ENCODE peak calls at places on chromosomes 5 and 9, in eight cellular contexts. H, E, J, Y, V, Z, Q and N are unnamed samples.

GRCh38 chr5:6540111-6540830 is 91.6 kb downstream of the UBE2QL1 start:
- DNase-seq in V (no peak), J (no peak), Q (no peak), H (no peak), E (no peak), Z (no peak), Y (no peak), N (no peak)

GRCh38 chr5:27906911-27907590 is 868.7 kb upstream of the CDH9 start:
- DNase-seq in J (no peak), Z (peak), V (no peak), Q (no peak), E (no peak), H (peak), Y (no peak), N (peak)

GRCh38 chr9:11794984-11795383 is 898.2 kb upstream of the TYRP1 start:
- DNase-seq in J (no peak), V (no peak), Z (no peak), Q (no peak), E (no peak), H (no peak), Y (no peak), N (no peak)

GRCh38 chr9:128085852-128086409 is 17.9 kb downstream of the SLC25A25 start:
- DNase-seq in H (no peak), V (no peak), Z (no peak), E (no peak), Y (no peak), J (no peak), Q (no peak), N (no peak)

GRCh38 chr5:170114271-170114670 is 8.6 kb downstream of the FOXI1 start:
- DNase-seq in Y (no peak), V (no peak), H (no peak), E (no peak), Z (no peak), J (no peak), Q (no peak), N (no peak)

GRCh38 chr5:59007460-59008063 is 424.7 kb downstream of the RAB3C start:
- DNase-seq in Q (no peak), E (no peak), J (peak), Z (peak), Y (no peak), V (peak), H (no peak), N (no peak)

GRCh38 chr9:128688501-128689292 is at the start of gene SET:
- DNase-seq in Z (peak), H (peak), Q (peak), Y (peak), E (no peak), V (peak), J (peak), N (no peak)

GRCh38 chr5:128002420-128002819 is 81.1 kb upstream of the SLC12A2 start:
- DNase-seq in Q (no peak), E (no peak), Y (no peak), V (no peak), H (peak), J (no peak), Z (peak), N (peak)

GRCh38 chr5:125117556-125117955 is 371.1 kb upstream of the ZNF608 start:
- DNase-seq in Q (no peak), Z (peak), H (no peak), Y (no peak), V (no peak), J (no peak), E (no peak), N (no peak)

GRCh38 chr9:19470981-19471650 is 62.3 kb downstream of the ACER2 start:
- DNase-seq in J (no peak), E (no peak), Z (no peak), V (no peak), H (no peak), Y (no peak), Q (no peak), N (no peak)

GRCh38 chr5:2006193-2006970 is 123.7 kb upstream of the IRX4 start:
- DNase-seq in J (no peak), Q (no peak), V (no peak), E (no peak), Z (no peak), H (no peak), Y (no peak), N (no peak)

GRCh38 chr5:127561254-127561653 is 43.8 kb downstream of the PRRC1 start:
- DNase-seq in V (no peak), Q (no peak), J (no peak), E (no peak), Z (peak), H (peak), Y (no peak), N (no peak)

GRCh38 chr5:1235379-1235778 is 10.2 kb downstream of the SLC6A18 start:
- DNase-seq in Q (no peak), E (no peak), Y (no peak), Z (no peak), H (no peak), V (peak), J (no peak), N (no peak)

GRCh38 chr5:115661156-115661555 is 35.3 kb upstream of the TMED7 start:
- DNase-seq in J (no peak), Y (no peak), V (no peak), E (no peak), Z (peak), H (no peak), Q (no peak), N (no peak)

GRCh38 chr9:68683433-68683832 is 21.6 kb upstream of the PIP5K1B start:
- DNase-seq in E (no peak), Q (no peak), H (no peak), Z (no peak), V (no peak), Y (no peak), J (no peak), N (no peak)

GRCh38 chr5:99187611-99188010 is 258.8 kb upstream of the CHD1 start:
- DNase-seq in H (no peak), E (no peak), Z (peak), Q (no peak), V (no peak), J (no peak), Y (no peak), N (no peak)

GRCh38 chr9:83043583-83043982 is 19.4 kb downstream of the RASEF start:
- DNase-seq in V (no peak), H (no peak), J (no peak), Y (no peak), Z (peak), Q (no peak), E (no peak), N (no peak)

GRCh38 chr5:61840354-61840753 is 465.7 kb upstream of the KIF2A start:
- DNase-seq in Y (no peak), Z (peak), H (no peak), Q (no peak), E (no peak), J (no peak), V (no peak), N (no peak)

GRCh38 chr5:133779828-133780475 is 167.6 kb upstream of the FSTL4 start:
- DNase-seq in H (no peak), Y (peak), E (no peak), J (no peak), V (peak), Q (no peak), Z (no peak), N (no peak)

GRCh38 chr5:154603011-154603410 is 125.0 kb upstream of the HAND1 start:
- DNase-seq in Q (no peak), E (no peak), Z (no peak), V (no peak), H (no peak), Y (no peak), J (no peak), N (no peak)

GRCh38 chr9:117926031-117926655 is 221.9 kb downstream of the TLR4 start:
- DNase-seq in V (no peak), E (no peak), Z (peak), Y (no peak), J (no peak), H (no peak), Q (no peak), N (no peak)

GRCh38 chr5:106880656-106881055 is 790.1 kb downstream of the EFNA5 start:
- DNase-seq in E (no peak), Y (no peak), J (peak), Q (no peak), Z (no peak), V (no peak), H (peak), N (peak)

GRCh38 chr9:11962327-11962726 is 730.9 kb upstream of the TYRP1 start:
- DNase-seq in Y (no peak), E (no peak), Q (no peak), Z (no peak), J (no peak), V (no peak), H (no peak), N (no peak)

GRCh38 chr5:9850456-9850855 is 220.3 kb upstream of the TAS2R1 start:
- DNase-seq in H (no peak), Y (no peak), Q (no peak), V (no peak), E (no peak), J (no peak), Z (no peak), N (no peak)

GRCh38 chr5:127875235-127876021 is 172.2 kb downstream of the CCDC192 start:
- DNase-seq in Y (peak), Q (peak), H (peak), E (no peak), V (peak), Z (peak), J (peak), N (no peak)

GRCh38 chr5:117041926-117042595 is 467.4 kb upstream of the SEMA6A start:
- DNase-seq in E (peak), V (no peak), Z (no peak), J (no peak), Y (no peak), H (no peak), Q (no peak), N (no peak)

GRCh38 chr5:160284271-160284670 is 28.1 kb downstream of the CCNJL start:
- DNase-seq in E (no peak), Z (no peak), H (no peak), Q (no peak), V (no peak), Y (no peak), J (no peak), N (no peak)

GRCh38 chr9:9950813-9951212 is 662.0 kb downstream of the PTPRD start:
- DNase-seq in E (no peak), Y (no peak), J (no peak), Z (peak), H (no peak), V (no peak), Q (no peak), N (no peak)

GRCh38 chr5:179233909-179234562 is 111.2 kb downstream of the ADAMTS2 start:
- DNase-seq in V (no peak), E (no peak), J (no peak), Z (no peak), H (no peak), Y (peak), Q (no peak), N (no peak)

GRCh38 chr5:19902316-19902934 is 85.6 kb downstream of the CDH18 start:
- DNase-seq in J (no peak), V (no peak), Y (peak), Q (no peak), H (peak), Z (peak), E (no peak), N (no peak)

GRCh38 chr5:139848508-139849100 is 53.0 kb downstream of the PSD2 start:
- DNase-seq in Q (no peak), J (no peak), Z (no peak), Y (peak), V (no peak), E (no peak), H (no peak), N (no peak)

GRCh38 chr9:133955821-133956411 is 36.2 kb downstream of the VAV2 start:
- DNase-seq in J (no peak), Q (no peak), Y (peak), V (peak), Z (peak), H (no peak), E (no peak), N (no peak)

GRCh38 chr9:84111726-84112125 is 131.1 kb downstream of the RMI1 start:
- DNase-seq in V (no peak), Y (no peak), Z (peak), Q (no peak), H (peak), E (no peak), J (no peak), N (no peak)

GRCh38 chr5:171710451-171711024 is 75.1 kb upstream of the SMIM23 start:
- DNase-seq in H (no peak), Q (no peak), E (no peak), Y (peak), J (no peak), V (no peak), Z (no peak), N (no peak)

GRCh38 chr9:99357575-99357974 is 135.5 kb downstream of the SEC61B start:
- DNase-seq in H (no peak), V (no peak), Y (no peak), Q (no peak), Z (no peak), J (no peak), E (no peak), N (no peak)

GRCh38 chr5:37721447-37721871 is 118.4 kb downstream of the GDNF start:
- DNase-seq in E (no peak), Z (peak), J (no peak), V (no peak), H (no peak), Y (no peak), Q (no peak), N (no peak)

GRCh38 chr9:130433168-130433946 is 11.4 kb upstream of the ASS1 start:
- DNase-seq in Q (no peak), H (peak), E (no peak), Z (peak), V (no peak), Y (peak), J (no peak), N (no peak)

GRCh38 chr5:139734517-139734916 is 61.1 kb upstream of the PSD2 start:
- DNase-seq in E (no peak), Z (no peak), V (no peak), H (no peak), Y (no peak), J (no peak), Q (no peak), N (no peak)

GRCh38 chr9:93345630-93346239 is 105.8 kb upstream of the FAM120A start:
- DNase-seq in Z (no peak), Y (no peak), E (no peak), Q (no peak), J (no peak), V (peak), H (no peak), N (no peak)

GRCh38 chr9:106072421-106072820 is 378.1 kb downstream of the TMEM38B start:
- DNase-seq in J (no peak), Z (peak), Q (no peak), H (no peak), V (no peak), Y (no peak), E (no peak), N (no peak)
- H3K9ac ChIP-seq in J (no peak), Z (no peak), Q (no peak), H (no peak), V (no peak), Y (no peak), E (no peak), N (no peak)

DNA sequence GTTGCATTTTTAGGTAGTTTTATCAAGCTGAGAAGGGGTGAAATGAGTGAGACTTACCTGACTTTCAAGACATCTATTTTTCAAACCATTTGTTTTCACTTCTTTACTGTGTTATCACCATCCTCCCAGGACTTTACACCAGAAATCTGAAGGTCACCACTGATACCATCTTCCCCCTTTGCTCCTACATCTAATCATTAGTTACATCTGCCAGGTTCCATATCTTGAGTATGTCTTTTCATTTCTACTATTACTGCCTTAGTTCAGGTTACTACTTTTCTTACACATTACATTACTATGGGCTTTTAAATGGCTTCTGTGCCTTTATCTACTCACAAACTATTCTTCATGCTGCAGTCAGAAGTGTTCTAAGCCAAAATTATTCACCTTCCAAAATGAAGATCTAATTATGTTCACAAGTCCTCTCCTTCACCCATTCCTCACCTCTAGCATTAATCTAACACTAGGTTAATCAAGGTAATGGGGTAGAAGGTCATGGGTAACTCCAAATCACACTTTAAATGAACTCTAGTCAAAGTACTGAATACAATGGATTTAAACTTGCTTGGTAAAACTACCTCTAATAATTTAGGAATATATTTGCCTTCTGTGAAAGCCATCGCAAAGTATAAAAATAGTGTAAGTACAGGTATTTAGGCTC is 2.1 kb upstream of the HSDL2 start:
- DNase-seq in Q (no peak), Z (no peak), Y (no peak), J (no peak), H (no peak), V (no peak), E (no peak), N (no peak)
- H3K9ac ChIP-seq in Q (no peak), Z (no peak), Y (no peak), J (peak), H (no peak), V (no peak), E (peak), N (no peak)

GRCh38 chr9:35517552-35518211 is 27.8 kb downstream of the RUSC2 start:
- DNase-seq in Z (no peak), H (no peak), Y (no peak), V (no peak), J (no peak), Q (no peak), E (no peak), N (no peak)

GRCh38 chr9:35517136-35517535 is 27.2 kb downstream of the RUSC2 start:
- DNase-seq in Z (peak), V (no peak), Y (no peak), Q (no peak), J (no peak), H (peak), E (no peak), N (no peak)

GRCh38 chr9:35518212-35518917 is 28.5 kb downstream of the RUSC2 start:
- DNase-seq in Z (peak), Q (no peak), J (peak), H (peak), Y (peak), E (no peak), V (no peak), N (peak)

GRCh38 chr9:35515766-35516165 is 25.9 kb downstream of the RUSC2 start:
- DNase-seq in Y (no peak), H (no peak), Q (no peak), J (no peak), E (no peak), V (no peak), Z (peak), N (no peak)

DNA sequence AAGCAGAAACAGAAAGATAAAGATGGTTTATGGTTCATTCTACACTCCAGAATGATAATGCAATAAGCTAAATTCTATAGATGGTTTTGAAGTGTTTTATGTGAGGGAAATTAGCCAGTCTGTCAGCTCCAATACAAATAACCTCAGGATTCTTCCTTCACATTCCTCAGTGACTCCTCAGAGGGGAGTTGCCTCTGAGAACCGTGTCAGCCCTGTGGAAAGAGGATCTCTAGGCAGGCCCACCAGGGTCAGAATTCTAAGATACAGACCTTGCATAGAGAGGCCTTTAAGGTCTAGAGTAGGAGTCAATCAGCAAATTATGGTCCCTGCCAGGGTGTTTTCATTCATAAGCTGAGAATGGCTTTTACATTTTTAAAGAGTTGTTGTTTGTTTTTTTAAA is 26.6 kb downstream of the RUSC2 start:
- DNase-seq in E (no peak), Y (no peak), Q (no peak), Z (peak), V (no peak), J (no peak), H (peak), N (no peak)
- H3K9ac ChIP-seq in E (peak), Y (no peak), Q (no peak), Z (no peak), V (no peak), J (peak), H (peak), N (peak)

GRCh38 chr5:177491429-177491945 is 5.9 kb downstream of the PDLIM7 start:
- DNase-seq in Z (peak), V (peak), H (peak), E (no peak), J (no peak), Y (peak), Q (no peak), N (no peak)

GRCh38 chr5:177489119-177489716 is 8.2 kb downstream of the PDLIM7 start:
- DNase-seq in Q (no peak), V (peak), H (no peak), Y (peak), E (no peak), Z (no peak), J (no peak), N (no peak)

GRCh38 chr5:177491983-177492746 is 5.2 kb downstream of the PDLIM7 start:
- DNase-seq in Z (no peak), V (no peak), Y (no peak), Q (no peak), E (no peak), J (no peak), H (no peak), N (no peak)

GRCh38 chr5:177490311-177490991 is 7.0 kb downstream of the PDLIM7 start:
- DNase-seq in Z (no peak), Y (no peak), J (no peak), E (peak), H (no peak), Q (no peak), V (no peak), N (no peak)

DNA sequence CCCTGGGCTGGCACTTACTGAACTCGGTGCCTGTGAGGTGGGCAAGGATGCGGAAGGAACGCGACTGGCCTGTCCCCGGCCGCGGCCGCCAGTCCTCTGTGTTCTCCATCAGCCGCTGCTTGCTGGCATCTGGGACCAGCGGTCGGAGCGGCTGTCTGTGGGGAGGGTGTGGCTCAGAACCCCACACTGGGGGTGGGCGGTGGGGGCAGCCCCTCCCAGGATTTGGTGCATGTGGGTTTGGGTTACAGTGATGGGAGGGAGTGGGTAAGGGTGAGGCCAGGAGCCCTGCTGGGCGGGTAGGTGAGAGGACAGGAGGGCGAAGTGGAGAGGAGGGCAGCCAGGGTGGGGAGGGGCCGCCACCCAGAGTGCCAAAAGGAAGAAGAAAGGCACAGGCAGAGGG is 6.4 kb downstream of the PDLIM7 start:
- DNase-seq in J (no peak), Z (no peak), V (no peak), Q (no peak), Y (no peak), E (no peak), H (no peak), N (no peak)
- H3K9ac ChIP-seq in J (peak), Z (no peak), V (peak), Q (no peak), Y (no peak), E (peak), H (no peak), N (no peak)

GRCh38 chr5:35341189-35341588 is 110.9 kb upstream of the PRLR start:
- DNase-seq in Y (no peak), Q (no peak), Z (no peak), J (no peak), E (no peak), V (no peak), H (no peak), N (no peak)

GRCh38 chr5:35338169-35338476 is 107.8 kb upstream of the PRLR start:
- DNase-seq in Y (no peak), Q (no peak), J (no peak), E (no peak), H (no peak), Z (no peak), V (no peak), N (no peak)

GRCh38 chr5:35339616-35340100 is 109.4 kb upstream of the PRLR start:
- DNase-seq in V (no peak), Q (no peak), Z (no peak), J (no peak), H (no peak), Y (no peak), E (no peak), N (no peak)

GRCh38 chr5:35337332-35338168 is 107.3 kb upstream of the PRLR start:
- DNase-seq in J (no peak), Q (no peak), E (no peak), Y (peak), Z (no peak), V (no peak), H (no peak), N (no peak)

GRCh38 chr5:35339006-35339405 is 108.7 kb upstream of the PRLR start:
- DNase-seq in J (no peak), Z (no peak), E (no peak), V (no peak), H (no peak), Q (no peak), Y (no peak), N (no peak)
- H3K9ac ChIP-seq in J (no peak), Z (no peak), E (no peak), V (no peak), H (no peak), Q (no peak), Y (no peak), N (no peak)